ENCODE peak calls at places on chromosomes 12 and 14, in ten cellular contexts. P is lower leg skin; T is ACHN; Q is AG20443; G is naive B cell; N is ELR; F is stimulated activated CD4-positive, alpha-beta T cell treated with anti-CD3 and anti-CD28 coated beads, Interleukin-2, amount 100 ng/mL, for 48 hours; S is stimulated activated CD8-positive, alpha-beta memory T cell treated with anti-CD3 and anti-CD28 coated beads, Interleukin-12 subunit alpha, Interleukin-12 subunit beta, amount 100 ng/mL, for 4 hours; D is effector memory CD8-positive, alpha-beta T cell; A is thyroid gland. Y is an unnamed sample.

GRCh38 chr12:66901136-66901932 is 222.5 kb upstream of the GRIP1 start:
- DNase-seq in A (no peak), F (no peak), T (no peak), P (no peak), G (peak; percentile 19), N (no peak), D (no peak), S (no peak), Q (no peak), Y (no peak)

GRCh38 chr12:2344892-2345291 is 292.1 kb downstream of the CACNA1C start:
- DNase-seq in T (no peak), G (no peak), A (no peak), P (peak; percentile 23), F (no peak), N (no peak), D (no peak), S (no peak), Q (no peak), Y (no peak)

GRCh38 chr14:80679273-80679672 is 262.3 kb downstream of the CEP128 start:
- DNase-seq in D (no peak), T (no peak), A (no peak), S (no peak), N (peak; percentile 3), Q (no peak), F (no peak), P (no peak), G (no peak), Y (no peak)

GRCh38 chr14:95273041-95273978 is 46.4 kb downstream of the CLMN start:
- DNase-seq in N (no peak), T (no peak), A (no peak), S (no peak), D (no peak), Q (no peak), G (no peak), P (peak; percentile 57), F (no peak), Y (no peak)

GRCh38 chr12:120399531-120399930 is 30.6 kb upstream of the MSI1 start:
- DNase-seq in T (no peak), G (no peak), A (no peak), Q (no peak), D (no peak), N (peak; percentile 63), F (no peak), P (no peak), S (no peak), Y (no peak)

GRCh38 chr12:109797905-109798669 is 35.1 kb downstream of the TRPV4 start:
- DNase-seq in T (peak; percentile 23), A (no peak), N (peak; percentile 25), P (no peak), F (no peak), G (no peak), S (no peak), Q (no peak), D (no peak), Y (no peak)

GRCh38 chr12:12534134-12534866 is 28.4 kb downstream of the DUSP16 start:
- DNase-seq in F (no peak), D (no peak), P (no peak), S (no peak), Q (no peak), T (no peak), G (no peak), A (no peak), N (no peak), Y (no peak)

GRCh38 chr14:72894623-72895378 is 900 bp upstream of the DPF3 start:
- DNase-seq in T (peak; percentile 31), P (no peak), Q (peak; percentile 21), S (no peak), G (peak; percentile 27), A (no peak), D (peak; percentile 4), F (no peak), N (peak; percentile 55), Y (no peak)

GRCh38 chr14:95062946-95063345 is 94.4 kb downstream of the DICER1 start:
- DNase-seq in S (no peak), N (no peak), P (peak; percentile 2), T (no peak), Q (no peak), A (no peak), G (no peak), D (no peak), F (no peak), Y (no peak)

GRCh38 chr14:23910081-23910875 is 43.3 kb upstream of the DHRS4 start:
- DNase-seq in P (no peak), D (peak; percentile 5), A (peak; percentile 53), Q (peak; percentile 73), T (peak; percentile 55), S (no peak), G (no peak), F (peak; percentile 12), N (peak; percentile 69), Y (no peak)

GRCh38 chr14:75561013-75561432 is 17.4 kb upstream of the FLVCR2 start:
- DNase-seq in S (no peak), G (peak; percentile 23), N (peak; percentile 78), P (peak; percentile 91), F (peak; percentile 39), D (peak; percentile 51), A (peak; percentile 93), Q (peak; percentile 92), T (peak; percentile 71), Y (peak; percentile 36)

GRCh38 chr14:99505089-99505488 is 23.9 kb downstream of the CCNK start:
- DNase-seq in G (no peak), N (no peak), F (no peak), D (no peak), P (no peak), S (no peak), T (no peak), A (no peak), Q (no peak), Y (no peak)

GRCh38 chr14:101958418-101959185 is 5.8 kb upstream of the DYNC1H1 start:
- DNase-seq in A (no peak), Q (no peak), T (no peak), F (no peak), N (no peak), G (no peak), D (no peak), S (no peak), P (peak; percentile 84), Y (no peak)

GRCh38 chr12:91182664-91183455 is at the start of gene DCN:
- DNase-seq in Q (no peak), F (no peak), P (no peak), D (no peak), N (peak; percentile 10), S (no peak), T (no peak), G (no peak), A (no peak), Y (no peak)

GRCh38 chr12:121839993-121840761 is 18.5 kb downstream of the HPD start:
- DNase-seq in T (no peak), D (no peak), N (no peak), Q (no peak), F (no peak), P (no peak), S (no peak), G (no peak), A (no peak), Y (no peak)

GRCh38 chr12:46386360-46386867 is 13.8 kb upstream of the SLC38A2 start:
- DNase-seq in Q (peak; percentile 26), F (no peak), T (peak; percentile 65), N (peak; percentile 95), G (no peak), S (no peak), P (no peak), A (no peak), D (no peak), Y (no peak)

GRCh38 chr14:104264495-104265265 is 126.3 kb downstream of the KIF26A start:
- DNase-seq in D (no peak), F (no peak), Q (no peak), T (no peak), S (no peak), N (no peak), P (peak; percentile 81), G (no peak), A (no peak), Y (no peak)

GRCh38 chr14:56217380-56218045 is 99.3 kb downstream of the PELI2 start:
- DNase-seq in Q (no peak), A (no peak), F (no peak), T (no peak), G (no peak), D (no peak), N (no peak), P (no peak), S (no peak), Y (no peak)

GRCh38 chr14:100840286-100840685 is 14.4 kb downstream of the MEG3 start:
- DNase-seq in N (no peak), G (no peak), Q (no peak), F (no peak), D (no peak), A (no peak), T (no peak), S (no peak), P (no peak), Y (no peak)

GRCh38 chr12:10771132-10771733 is 31.2 kb downstream of the TAS2R7 start:
- DNase-seq in F (no peak), A (no peak), D (no peak), T (peak; percentile 60), P (no peak), S (no peak), N (peak; percentile 58), G (peak; percentile 27), Q (peak; percentile 39), Y (no peak)

GRCh38 chr14:77122555-77123125 is 19.0 kb downstream of the ZDHHC22 start:
- DNase-seq in S (no peak), F (no peak), A (no peak), N (no peak), G (no peak), Q (no peak), D (no peak), T (no peak), P (no peak), Y (no peak)

GRCh38 chr12:85029456-85029855 is 6.6 kb downstream of the TSPAN19 start:
- DNase-seq in D (no peak), S (no peak), Q (peak; percentile 27), P (no peak), F (no peak), G (no peak), T (peak; percentile 72), A (no peak), N (peak; percentile 70), Y (no peak)

GRCh38 chr14:79596531-79596930 is 614.8 kb downstream of the DIO2 start:
- DNase-seq in D (no peak), S (no peak), N (peak; percentile 83), F (no peak), A (no peak), T (peak; percentile 4), P (no peak), Q (peak; percentile 10), G (no peak), Y (no peak)

GRCh38 chr12:97275261-97276197 is 187.1 kb upstream of the RMST start:
- DNase-seq in T (no peak), F (no peak), P (no peak), A (peak; percentile 93), D (no peak), S (no peak), Q (no peak), G (no peak), N (no peak), Y (peak; percentile 87)